ENCODE peak calls at places on chromosomes 4 and X, in ten cellular contexts. A is endothelial cell; Q is ascending aorta; N is CD4-positive, alpha-beta T cell; J is choroid plexus epithelial cell; V is AG09309; U is cardiac fibroblast; D is heart left ventricle; X is GM20000; B is heart right ventricle. Z is an unnamed sample.

GRCh38 chrX:87338510-87338909 is 179.1 kb upstream of the KLHL4 start:
- DNase-seq in A (no peak), Q (no peak), N (no peak), J (peak), V (no peak), U (peak), D (no peak), X (no peak), B (no peak), Z (no peak)

GRCh38 chr4:12446237-12446636 is 1017.5 kb upstream of the HS3ST1 start:
- DNase-seq in A (no peak), Q (no peak), N (no peak), J (no peak), V (no peak), U (no peak), D (no peak), X (no peak), B (no peak), Z (no peak)

GRCh38 chr4:4578981-4579380 is 37.1 kb upstream of the STX18 start:
- DNase-seq in A (no peak), Q (no peak), N (no peak), J (no peak), V (no peak), U (no peak), D (no peak), X (no peak), B (no peak), Z (no peak)

GRCh38 chrX:100673397-100673953 is 29.5 kb downstream of the SRPX2 start:
- DNase-seq in A (no peak), Q (no peak), N (no peak), J (peak), V (peak), U (peak), D (no peak), X (no peak), B (no peak), Z (no peak)

GRCh38 chrX:18889346-18889745 is 94.6 kb downstream of the PHKA2 start:
- DNase-seq in A (no peak), Q (no peak), N (no peak), J (no peak), V (no peak), U (no peak), D (no peak), X (no peak), B (no peak), Z (no peak)

GRCh38 chr4:128862608-128863313 is 53.3 kb downstream of the JADE1 start:
- DNase-seq in A (peak), Q (no peak), N (no peak), J (peak), V (no peak), U (peak), D (no peak), X (peak), B (no peak), Z (no peak)

GRCh38 chrX:12327836-12328235 is 189.6 kb downstream of the FRMPD4 start:
- DNase-seq in A (no peak), Q (no peak), N (no peak), J (no peak), V (no peak), U (peak), D (no peak), X (no peak), B (no peak), Z (no peak)

GRCh38 chr4:151409470-151410313 is 716 bp downstream of the FHIP1A start:
- DNase-seq in A (peak), Q (no peak), N (no peak), J (peak), V (no peak), U (peak), D (peak), X (peak), B (peak), Z (no peak)

GRCh38 chr4:76896731-76897521 is 1.0 kb downstream of the SOWAHB start:
- DNase-seq in A (peak), Q (no peak), N (no peak), J (peak), V (no peak), U (peak), D (peak), X (peak), B (peak), Z (peak)

GRCh38 chr4:54085284-54085683 is 14.7 kb upstream of the GSX2 start:
- DNase-seq in A (no peak), Q (no peak), N (no peak), J (peak), V (peak), U (peak), D (no peak), X (no peak), B (no peak), Z (no peak)

GRCh38 chrX:18288716-18289115 is 65.8 kb downstream of the SCML2 start:
- DNase-seq in A (no peak), Q (no peak), N (no peak), J (no peak), V (no peak), U (no peak), D (no peak), X (no peak), B (no peak), Z (no peak)

GRCh38 chr4:39846135-39846534 is 131.6 kb downstream of the PDS5A start:
- DNase-seq in A (no peak), Q (no peak), N (no peak), J (peak), V (no peak), U (peak), D (no peak), X (no peak), B (no peak), Z (no peak)

GRCh38 chrX:139762400-139763183 is 54.6 kb upstream of the MCF2 start:
- DNase-seq in A (no peak), Q (no peak), N (no peak), J (peak), V (no peak), U (peak), D (no peak), X (no peak), B (no peak), Z (no peak)

GRCh38 chr4:18113710-18114331 is 92.3 kb upstream of the LCORL start:
- DNase-seq in A (no peak), Q (no peak), N (no peak), J (no peak), V (no peak), U (no peak), D (no peak), X (no peak), B (no peak), Z (no peak)

GRCh38 chr4:139735381-139736256 is 70.0 kb downstream of the MGST2 start:
- DNase-seq in A (peak), Q (no peak), N (no peak), J (peak), V (no peak), U (peak), D (peak), X (peak), B (peak), Z (peak)

GRCh38 chr4:77172336-77172735 is 15.3 kb downstream of the CCNG2 start:
- DNase-seq in A (no peak), Q (no peak), N (no peak), J (peak), V (peak), U (peak), D (no peak), X (no peak), B (no peak), Z (no peak)

GRCh38 chrX:118884552-118885138 is 61.0 kb downstream of the ZCCHC12 start:
- DNase-seq in A (no peak), Q (no peak), N (no peak), J (no peak), V (no peak), U (no peak), D (no peak), X (no peak), B (no peak), Z (no peak)

GRCh38 chr4:176193126-176193525 is 2.3 kb downstream of the SPATA4 start:
- DNase-seq in A (no peak), Q (no peak), N (no peak), J (peak), V (no peak), U (peak), D (no peak), X (no peak), B (no peak), Z (no peak)

GRCh38 chr4:26829018-26829417 is 31.6 kb upstream of the STIM2 start:
- DNase-seq in A (no peak), Q (no peak), N (no peak), J (no peak), V (no peak), U (no peak), D (no peak), X (no peak), B (no peak), Z (no peak)

GRCh38 chrX:53481093-53481492 is 46.9 kb upstream of the HSD17B10 start:
- DNase-seq in A (peak), Q (no peak), N (no peak), J (no peak), V (no peak), U (no peak), D (no peak), X (no peak), B (no peak), Z (no peak)

GRCh38 chr4:83013420-83013867 is 2.8 kb upstream of the LIN54 start:
- DNase-seq in A (no peak), Q (no peak), N (no peak), J (no peak), V (no peak), U (no peak), D (no peak), X (no peak), B (no peak), Z (no peak)

GRCh38 chr4:182307746-182308145 is 64.5 kb downstream of the TENM3 start:
- DNase-seq in A (no peak), Q (no peak), N (no peak), J (peak), V (peak), U (peak), D (no peak), X (no peak), B (no peak), Z (no peak)

GRCh38 chr4:122602277-122603142 is 18.4 kb downstream of the IL21 start:
- DNase-seq in A (no peak), Q (no peak), N (no peak), J (peak), V (peak), U (peak), D (no peak), X (peak), B (no peak), Z (no peak)
- TF ChIP-seq CTCF in A (peak), Q (peak), N (peak), J (peak), V (peak), U (peak), D (peak), X (no peak), B (peak), Z (no peak)

GRCh38 chrX:153306527-153307115 is 14.9 kb downstream of the PNMA6F start:
- DNase-seq in A (no peak), Q (no peak), N (no peak), J (no peak), V (no peak), U (no peak), D (no peak), X (no peak), B (no peak), Z (no peak)

GRCh38 chrX:153307546-153308175 is 13.9 kb downstream of the PNMA6F start:
- DNase-seq in A (no peak), Q (no peak), N (no peak), J (peak), V (no peak), U (no peak), D (no peak), X (no peak), B (no peak), Z (no peak)

GRCh38 chrX:153312842-153313241 is 8.7 kb downstream of the PNMA6F start:
- DNase-seq in A (no peak), Q (no peak), N (no peak), J (no peak), V (no peak), U (no peak), D (no peak), X (no peak), B (no peak), Z (no peak)

GRCh38 chrX:153312041-153312440 is 9.5 kb downstream of the PNMA6F start:
- DNase-seq in A (no peak), Q (no peak), N (no peak), J (no peak), V (no peak), U (no peak), D (no peak), X (no peak), B (no peak), Z (no peak)

GRCh38 chrX:153310901-153311300 is 10.7 kb downstream of the PNMA6F start:
- DNase-seq in A (no peak), Q (no peak), N (no peak), J (no peak), V (no peak), U (no peak), D (no peak), X (no peak), B (no peak), Z (no peak)
- TF ChIP-seq CTCF in A (no peak), Q (no peak), N (no peak), J (no peak), V (no peak), U (no peak), D (no peak), X (no peak), B (no peak), Z (no peak)

DNA sequence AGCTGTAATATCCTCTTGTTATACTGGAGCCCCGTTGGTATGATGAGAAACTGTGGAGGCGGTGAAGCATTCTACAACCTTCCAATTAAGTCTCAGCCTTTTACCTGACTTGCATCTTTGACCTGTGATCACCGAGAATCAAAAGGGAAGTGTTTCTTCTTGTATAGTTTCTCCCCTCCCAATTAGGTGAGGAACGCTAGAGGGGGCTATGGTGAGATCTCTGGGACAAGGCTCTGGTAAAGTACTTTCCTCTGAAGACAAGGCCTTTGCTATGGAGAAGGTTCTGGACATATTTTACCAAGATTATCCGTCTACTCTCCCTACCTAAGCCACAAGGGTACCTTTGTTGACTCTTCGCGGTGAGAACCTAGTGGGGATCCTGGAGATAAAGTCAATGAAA is 111.3 kb downstream of the CBLL2 start:
- DNase-seq in A (peak), Q (no peak), N (no peak), J (no peak), V (no peak), U (no peak), D (no peak), X (no peak), B (no peak), Z (no peak)
- TF ChIP-seq CTCF in A (no peak), Q (no peak), N (no peak), J (peak), V (no peak), U (no peak), D (no peak), X (no peak), B (no peak), Z (no peak)

GRCh38 chr4:125428832-125429231 is 114.1 kb downstream of the FAT4 start:
- DNase-seq in A (no peak), Q (no peak), N (no peak), J (no peak), V (no peak), U (no peak), D (no peak), X (no peak), B (no peak), Z (no peak)
- TF ChIP-seq CTCF in A (no peak), Q (no peak), N (no peak), J (no peak), V (no peak), U (no peak), D (no peak), X (no peak), B (no peak), Z (no peak)

DNA sequence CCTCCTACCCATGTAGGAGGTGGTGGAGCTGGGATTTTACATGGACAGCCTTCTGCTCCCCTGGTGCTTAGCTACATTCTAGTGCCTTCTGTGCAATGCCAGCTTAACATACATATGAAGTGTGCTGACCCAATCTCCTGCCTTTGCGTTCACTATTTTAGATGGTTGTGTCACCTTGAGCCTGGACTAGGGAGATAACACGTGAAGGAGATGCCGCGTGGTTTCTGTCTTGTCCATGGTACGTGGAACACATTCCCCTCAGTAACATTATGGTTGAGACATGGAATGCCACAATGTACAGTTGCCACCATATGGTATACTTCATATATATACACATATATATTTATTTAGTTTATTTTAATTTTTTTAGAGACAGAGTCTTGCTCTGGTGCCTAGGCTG is 54.0 kb downstream of the TBL1X start:
- DNase-seq in A (no peak), Q (no peak), N (no peak), J (no peak), V (no peak), U (no peak), D (no peak), X (no peak), B (no peak), Z (no peak)
- TF ChIP-seq CTCF in A (no peak), Q (no peak), N (no peak), J (no peak), V (no peak), U (no peak), D (no peak), X (no peak), B (no peak), Z (no peak)

DNA sequence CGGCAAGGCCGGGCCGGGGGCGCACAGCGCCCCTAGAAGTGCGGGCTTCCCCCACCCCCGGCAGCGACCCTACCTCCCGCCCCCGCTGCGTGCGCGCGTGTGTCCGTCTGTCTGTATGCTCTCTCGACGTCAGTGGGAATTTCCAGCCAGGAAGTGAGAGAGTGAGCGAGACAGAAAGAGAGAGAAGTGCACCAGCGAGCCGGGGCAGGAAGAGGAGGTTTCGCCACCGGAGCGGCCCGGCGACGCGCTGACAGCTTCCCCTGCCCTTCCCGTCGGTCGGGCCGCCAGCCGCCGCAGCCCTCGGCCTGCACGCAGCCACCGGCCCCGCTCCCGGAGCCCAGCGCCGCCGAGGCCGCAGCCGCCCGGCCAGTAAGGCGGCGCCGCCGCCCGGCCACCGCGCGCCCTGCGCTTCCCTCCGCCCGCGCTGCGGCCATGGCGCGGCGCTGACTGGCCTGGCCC is at the start of gene NFKB1:
- DNase-seq in A (peak), Q (peak), N (peak), J (peak), V (peak), U (peak), D (peak), X (peak), B (peak), Z (peak)
- TF ChIP-seq CTCF in A (no peak), Q (no peak), N (no peak), J (no peak), V (no peak), U (no peak), D (no peak), X (peak), B (no peak), Z (no peak)

Z was measured in activated B cell treated with CpG ODN at 0.5 μM for 24 hours.